ENCODE peak calls at places on chromosomes 1 and 21, in seven cellular contexts. T, C, H, Q, J, E and Z are unnamed samples.

GRCh38 chr21:15138475-15138874 is 73.7 kb upstream of the NRIP1 start:
- DNase-seq in T (no peak), C (no peak), H (no peak), Q (no peak), J (no peak), E (no peak), Z (no peak)

GRCh38 chr1:214026985-214027384 is 39.2 kb downstream of the PROX1 start:
- DNase-seq in T (no peak), C (no peak), H (no peak), Q (no peak), J (no peak), E (peak), Z (no peak)

GRCh38 chr1:156476501-156477298 is 23.9 kb downstream of the MEF2D start:
- DNase-seq in T (peak), C (peak), H (no peak), Q (peak), J (no peak), E (peak), Z (peak)

GRCh38 chr1:86016076-86016746 is 140.4 kb downstream of the COL24A1 start:
- DNase-seq in T (no peak), C (no peak), H (no peak), Q (peak), J (no peak), E (no peak), Z (peak)

GRCh38 chr21:43763901-43764523 is 12.1 kb downstream of the CSTB start:
- DNase-seq in T (no peak), C (no peak), H (no peak), Q (no peak), J (no peak), E (no peak), Z (no peak)

GRCh38 chr21:46537026-46537425 is 67.9 kb downstream of the S100B start:
- DNase-seq in T (no peak), C (no peak), H (no peak), Q (no peak), J (no peak), E (no peak), Z (no peak)

GRCh38 chr1:17700981-17701870 is 53.9 kb upstream of the ACTL8 start:
- DNase-seq in T (no peak), C (no peak), H (no peak), Q (no peak), J (no peak), E (no peak), Z (no peak)

GRCh38 chr21:46561448-46562095 is 43.3 kb downstream of the S100B start:
- DNase-seq in T (no peak), C (no peak), H (no peak), Q (no peak), J (no peak), E (no peak), Z (no peak)

GRCh38 chr1:43900386-43900785 is 33.2 kb upstream of the ARTN start:
- DNase-seq in T (no peak), C (no peak), H (no peak), Q (no peak), J (no peak), E (no peak), Z (no peak)

GRCh38 chr1:166839600-166840308 is 479 bp downstream of the POGK start:
- DNase-seq in T (peak), C (peak), H (no peak), Q (peak), J (no peak), E (peak), Z (peak)

GRCh38 chr1:17308593-17308992 is 596 bp downstream of the PADI4 start:
- DNase-seq in T (no peak), C (no peak), H (no peak), Q (no peak), J (no peak), E (no peak), Z (no peak)

GRCh38 chr1:169634145-169634544 is 4.2 kb upstream of the SELP start:
- DNase-seq in T (no peak), C (no peak), H (no peak), Q (no peak), J (no peak), E (no peak), Z (no peak)

GRCh38 chr1:88983791-88984552 is 8.5 kb downstream of the KYAT3 start:
- DNase-seq in T (peak), C (peak), H (peak), Q (peak), J (no peak), E (peak), Z (peak)

GRCh38 chr1:104765115-104765514 is 1015.4 kb downstream of the AMY1C start:
- DNase-seq in T (peak), C (no peak), H (no peak), Q (no peak), J (no peak), E (no peak), Z (no peak)

GRCh38 chr1:206580438-206581113 is 31.7 kb downstream of the EIF2D start:
- DNase-seq in T (no peak), C (no peak), H (no peak), Q (no peak), J (no peak), E (no peak), Z (no peak)

GRCh38 chr1:174976436-174977107 is 23.2 kb upstream of the CACYBP start:
- DNase-seq in T (peak), C (no peak), H (no peak), Q (peak), J (no peak), E (no peak), Z (peak)

GRCh38 chr1:51520700-51521248 is 1.7 kb upstream of the EPS15 start:
- DNase-seq in T (no peak), C (no peak), H (no peak), Q (no peak), J (no peak), E (no peak), Z (no peak)

GRCh38 chr1:150995896-150996295 is 10.8 kb downstream of the MINDY1 start:
- DNase-seq in T (peak), C (no peak), H (no peak), Q (no peak), J (no peak), E (peak), Z (peak)

GRCh38 chr1:113153116-113153803 is 80.3 kb downstream of the LRIG2 start:
- DNase-seq in T (peak), C (peak), H (no peak), Q (no peak), J (no peak), E (no peak), Z (peak)

DNA sequence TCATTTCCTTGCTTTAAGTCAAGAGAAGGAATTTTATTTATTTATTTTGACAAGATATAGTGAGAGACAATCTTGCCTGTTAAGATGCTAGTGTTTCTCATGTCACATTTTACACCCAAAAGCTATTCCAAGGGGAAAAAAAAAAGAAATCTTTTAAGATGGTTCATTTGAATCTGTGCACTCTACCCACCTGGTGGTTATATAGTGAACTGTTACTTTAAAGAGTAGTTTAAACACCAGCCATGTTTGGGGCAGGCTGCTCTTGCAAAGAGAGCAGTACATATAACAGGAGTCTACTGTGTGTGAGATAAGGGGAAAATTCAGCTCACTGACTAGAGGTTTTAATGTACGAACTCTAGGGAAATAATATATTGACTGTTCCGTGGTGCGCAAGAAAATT is 3.3 kb upstream of the ELAVL4 start:
- DNase-seq in T (no peak), C (no peak), H (no peak), Q (no peak), J (no peak), E (peak), Z (no peak)
- TF ChIP-seq CTCF in T (no peak), C (no peak), H (peak), Q (no peak), J (no peak), E (no peak), Z (no peak)

DNA sequence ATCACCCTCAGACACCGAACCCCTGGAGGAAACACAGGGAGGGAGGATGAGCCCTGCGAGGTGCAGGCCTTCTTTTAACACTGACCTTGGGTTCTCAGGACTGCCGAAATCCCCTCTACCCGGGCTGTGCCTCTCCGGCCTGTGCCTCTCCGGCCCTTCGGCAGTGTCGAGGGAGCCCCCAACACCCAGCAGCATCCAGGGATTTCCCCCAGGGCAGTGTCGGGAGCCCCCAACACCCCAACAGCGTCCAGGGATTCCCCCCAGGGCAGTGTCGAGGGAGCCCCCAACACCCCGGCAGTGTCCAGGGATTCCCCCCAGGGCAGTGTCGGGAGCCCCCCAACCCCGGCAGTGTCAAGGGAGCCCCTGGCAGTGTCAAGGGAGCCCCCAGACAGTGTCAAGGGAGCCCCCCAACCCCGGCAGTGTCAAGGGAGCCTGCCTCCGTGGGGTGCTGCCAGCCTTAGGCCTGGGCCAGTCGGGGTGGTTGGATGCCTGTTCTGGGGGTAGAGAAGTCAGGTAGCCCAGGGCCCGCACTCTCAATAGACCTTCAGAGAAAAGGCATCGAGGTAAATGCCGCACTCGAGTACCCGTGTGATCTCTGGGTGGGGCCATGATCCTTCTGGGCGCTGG is 57.5 kb downstream of the PRKCZ start:
- DNase-seq in T (no peak), C (no peak), H (no peak), Q (no peak), J (no peak), E (no peak), Z (no peak)
- H3K4me3 ChIP-seq in T (no peak), C (no peak), H (no peak), Q (no peak), J (no peak), E (no peak), Z (no peak)

GRCh38 chr21:36591326-36591970 is 107.5 kb upstream of the SIM2 start:
- DNase-seq in T (no peak), C (no peak), H (no peak), Q (no peak), J (no peak), E (no peak), Z (no peak)

GRCh38 chr21:36584980-36585940 is 105.3 kb upstream of the CLDN14 start:
- DNase-seq in T (peak), C (peak), H (no peak), Q (no peak), J (no peak), E (peak), Z (no peak)

GRCh38 chr21:36583591-36583990 is 103.7 kb upstream of the CLDN14 start:
- DNase-seq in T (no peak), C (no peak), H (no peak), Q (no peak), J (no peak), E (no peak), Z (no peak)

GRCh38 chr21:36587388-36587787 is 107.5 kb upstream of the CLDN14 start:
- DNase-seq in T (peak), C (peak), H (peak), Q (no peak), J (no peak), E (no peak), Z (peak)

DNA sequence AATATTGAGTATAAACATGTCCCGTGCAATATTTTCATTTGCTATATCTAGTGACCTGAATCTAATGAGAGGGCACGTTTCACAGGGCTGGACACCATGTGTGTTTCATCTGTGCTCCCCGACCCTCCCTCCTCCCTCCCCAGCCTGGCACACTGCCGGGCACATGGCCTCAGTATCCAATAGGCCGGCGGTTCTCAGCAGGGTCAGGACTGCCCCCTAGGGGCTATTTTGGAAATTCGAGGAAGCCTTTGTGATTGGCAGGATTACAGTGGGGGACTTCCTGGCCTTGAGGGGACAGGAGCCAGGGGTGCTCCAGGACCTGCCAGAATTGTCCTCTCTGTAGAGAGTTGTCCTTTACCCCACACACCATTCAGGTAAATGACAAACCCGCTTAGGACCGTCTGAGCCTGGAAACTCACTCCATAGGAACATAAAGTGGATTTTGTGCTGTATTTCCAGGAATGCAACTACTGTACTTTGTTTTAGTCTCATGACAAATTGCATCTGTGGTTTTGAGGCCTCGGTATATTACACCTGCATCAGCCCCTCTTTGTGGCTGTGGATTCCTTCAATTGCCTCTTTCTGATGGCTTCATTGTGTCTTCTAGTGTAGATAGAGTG is 109.5 kb upstream of the SIM2 start:
- DNase-seq in T (peak), C (peak), H (peak), Q (no peak), J (no peak), E (peak), Z (peak)
- TF ChIP-seq CTCF in T (peak), C (peak), H (peak), Q (peak), J (peak), E (peak), Z (peak)

DNA sequence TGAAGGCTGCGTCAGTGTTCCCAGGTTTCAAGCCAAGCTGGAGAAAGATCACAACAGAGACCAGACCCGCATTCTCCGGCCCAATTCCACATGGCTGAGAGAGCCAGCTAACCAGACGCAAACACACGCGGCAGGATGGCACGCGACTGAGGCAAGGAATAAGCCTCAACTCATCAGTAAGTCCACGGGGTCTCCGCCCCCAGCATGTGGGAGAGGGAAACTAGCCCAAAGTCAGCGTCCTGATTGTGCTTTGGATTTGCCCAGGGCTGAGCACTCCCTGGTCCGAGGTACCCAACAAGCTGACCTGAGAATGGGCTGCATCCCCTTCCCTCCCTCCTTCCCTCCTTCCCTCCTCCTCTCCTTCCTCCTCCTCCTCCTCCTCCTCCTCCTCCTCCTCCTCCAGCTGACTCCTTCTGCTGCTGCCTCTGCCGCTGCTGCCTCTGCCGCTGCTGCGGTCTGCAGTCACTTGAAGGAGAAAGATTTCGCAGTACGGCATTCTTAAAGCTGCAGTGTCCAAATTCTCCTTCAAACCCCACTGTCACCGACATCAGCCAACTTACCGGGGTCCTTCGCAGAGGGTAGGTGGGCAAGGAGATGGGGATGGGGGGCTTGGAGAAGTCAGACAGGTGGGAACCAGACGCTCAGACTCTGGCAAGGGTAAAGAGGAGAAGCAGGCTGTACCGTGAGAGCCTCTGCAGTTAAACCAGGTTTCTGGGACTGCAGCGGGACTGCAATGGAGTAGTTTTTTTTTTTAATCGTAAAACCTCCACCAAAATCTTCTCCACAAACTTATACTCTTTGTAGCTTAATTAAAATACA is 32.9 kb upstream of the H6PD start:
- DNase-seq in T (peak), C (no peak), H (no peak), Q (peak), J (no peak), E (peak), Z (peak)
- H3K4me3 ChIP-seq in T (peak), C (peak), H (peak), Q (peak), J (peak), E (peak), Z (peak)